ENCODE peak calls at places on chromosomes 7 and 10, in four cellular contexts. S is neural progenitor cell, E is colonic mucosa, L is left ventricle myocardium inferior. B is an unnamed sample.
A peak's percentile ranks its signal among the peaks of the same experiment; 100 is the strongest.

GRCh38 chr7:73623798-73624668 is at the start of gene MLXIPL:
- DNase-seq in S (peak; percentile 97), E (peak; percentile 95), L (peak; percentile 70), B (peak; percentile 87)

GRCh38 chr7:92608380-92609322 is 18.5 kb upstream of the FAM133B start:
- DNase-seq in S (peak; percentile 83), E (peak; percentile 50), L (no peak), B (no peak)

GRCh38 chr7:112422842-112423496 is 27.3 kb upstream of the IFRD1 start:
- DNase-seq in S (peak; percentile 65), E (peak; percentile 58), L (peak; percentile 74), B (peak; percentile 84)

GRCh38 chr7:70700935-70701425 is 431.0 kb upstream of the GALNT17 start:
- DNase-seq in S (peak; percentile 81), E (no peak), L (no peak), B (no peak)

GRCh38 chr7:78794101-78794500 is 659.4 kb downstream of the MAGI2 start:
- DNase-seq in S (peak; percentile 9), E (no peak), L (no peak), B (no peak)

GRCh38 chr7:85851571-85852193 is 664.8 kb upstream of the SEMA3D start:
- DNase-seq in S (peak; percentile 25), E (no peak), L (no peak), B (no peak)

GRCh38 chr10:103905441-103905840 is 12.5 kb downstream of the STN1 start:
- DNase-seq in S (no peak), E (no peak), L (no peak), B (no peak)

GRCh38 chr7:27501001-27501400 is 161.7 kb downstream of the HIBADH start:
- DNase-seq in S (no peak), E (no peak), L (no peak), B (no peak)

GRCh38 chr10:71880425-71881306 is 29.6 kb upstream of the PSAP start:
- DNase-seq in S (no peak), E (no peak), L (peak; percentile 44), B (no peak)

GRCh38 chr7:127976056-127976455 is 55.2 kb downstream of the LRRC4 start:
- DNase-seq in S (peak; percentile 77), E (peak; percentile 26), L (no peak), B (no peak)

GRCh38 chr10:28991738-28992270 is 297.1 kb upstream of the LYZL1 start:
- DNase-seq in S (peak; percentile 66), E (peak; percentile 55), L (peak; percentile 24), B (peak; percentile 6)

GRCh38 chr7:108592633-108593277 is 23.1 kb downstream of the DNAJB9 start:
- DNase-seq in S (peak; percentile 49), E (no peak), L (no peak), B (peak; percentile 26)

GRCh38 chr10:101162677-101163076 is 31.6 kb downstream of the TLX1 start:
- DNase-seq in S (no peak), E (no peak), L (no peak), B (no peak)

GRCh38 chr7:92325173-92325572 is 79.4 kb downstream of the ANKIB1 start:
- DNase-seq in S (no peak), E (no peak), L (no peak), B (no peak)

GRCh38 chr7:22718200-22718711 is 8.7 kb upstream of the IL6 start:
- DNase-seq in S (peak; percentile 46), E (no peak), L (no peak), B (no peak)
- H3K4me1 ChIP-seq in S (peaks cover 20% of the 10 kb centered on the region), E (no peaks in the 10 kb centered on the region), L (peaks cover 31% of the 10 kb centered on the region), B (no peaks in the 10 kb centered on the region)

GRCh38 chr7:2639151-2639993 is 7.6 kb downstream of the TTYH3 start:
- DNase-seq in S (no peak), E (no peak), L (no peak), B (no peak)
- H3K4me1 ChIP-seq in S (peaks cover 7% of the 10 kb centered on the region), E (no peaks in the 10 kb centered on the region), L (peaks cover 94% of the 10 kb centered on the region), B (peaks cover 21% of the 10 kb centered on the region)

GRCh38 chr7:36261019-36261754 is 108.1 kb downstream of the EEPD1 start:
- DNase-seq in S (no peak), E (no peak), L (no peak), B (peak; percentile 72)
- H3K4me1 ChIP-seq in S (peaks cover 25% of the 10 kb centered on the region), E (peaks cover 30% of the 10 kb centered on the region), L (peaks cover 56% of the 10 kb centered on the region), B (peaks cover 41% of the 10 kb centered on the region)

GRCh38 chr7:23419845-23420244 is 50.4 kb downstream of the IGF2BP3 start:
- DNase-seq in S (no peak), E (no peak), L (no peak), B (no peak)

GRCh38 chr7:23418046-23418445 is 52.2 kb downstream of the IGF2BP3 start:
- DNase-seq in S (no peak), E (no peak), L (no peak), B (no peak)

GRCh38 chr7:23410446-23411183 is 59.7 kb downstream of the IGF2BP3 start:
- DNase-seq in S (no peak), E (no peak), L (no peak), B (no peak)

GRCh38 chr7:23419160-23419559 is 51.1 kb downstream of the IGF2BP3 start:
- DNase-seq in S (no peak), E (no peak), L (no peak), B (no peak)

GRCh38 chr7:23415198-23415597 is 55.1 kb downstream of the IGF2BP3 start:
- DNase-seq in S (no peak), E (no peak), L (no peak), B (no peak)
- H3K4me1 ChIP-seq in S (peaks cover 14% of the 10 kb centered on the region), E (no peaks in the 10 kb centered on the region), L (no peaks in the 10 kb centered on the region), B (no peaks in the 10 kb centered on the region)

DNA sequence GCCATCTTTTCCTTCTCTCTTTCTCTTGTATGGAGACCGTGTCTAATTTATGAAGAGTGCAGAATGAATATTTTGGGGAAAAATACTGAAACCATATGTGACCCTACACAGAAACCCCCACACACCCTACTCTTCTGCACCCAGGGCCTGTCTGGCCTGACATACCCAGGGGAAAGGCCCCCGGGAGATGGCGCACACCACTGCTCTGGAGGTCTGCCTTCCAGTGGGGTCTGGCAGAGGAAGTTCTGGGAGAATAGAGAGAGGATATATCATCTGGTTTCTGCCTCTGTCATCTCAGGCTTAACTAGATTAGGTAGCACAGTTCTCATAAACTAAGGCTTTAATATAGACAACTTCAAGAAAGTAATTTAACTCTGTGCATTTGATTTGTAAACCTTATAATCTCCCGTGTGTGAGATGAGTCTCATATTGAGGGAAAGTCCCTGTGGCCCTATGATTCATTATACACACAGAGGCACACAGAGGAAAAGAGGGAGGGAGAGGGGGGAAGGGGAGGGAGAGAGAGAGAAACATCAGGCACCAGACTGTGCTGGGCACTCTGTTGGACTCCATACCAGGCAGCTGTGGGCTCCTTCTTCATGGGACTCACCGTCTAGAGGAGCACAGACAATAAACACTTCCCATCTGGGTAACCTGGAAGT is 123.3 kb downstream of the AOAH start:
- DNase-seq in S (no peak), E (no peak), L (no peak), B (no peak)
- H3K4me1 ChIP-seq in S (peaks cover 7% of the 10 kb centered on the region), E (no peaks in the 10 kb centered on the region), L (no peaks in the 10 kb centered on the region), B (no peaks in the 10 kb centered on the region)

GRCh38 chr10:119318411-119319160 is 111.2 kb downstream of the GRK5 start:
- DNase-seq in S (peak; percentile 38), E (no peak), L (no peak), B (no peak)
- H3K4me1 ChIP-seq in S (peaks cover 53% of the 10 kb centered on the region), E (peaks cover 6% of the 10 kb centered on the region), L (peaks cover 97% of the 10 kb centered on the region), B (no peaks in the 10 kb centered on the region)

GRCh38 chr7:515628-516027 is 4.0 kb downstream of the PDGFA start:
- DNase-seq in S (peak; percentile 54), E (no peak), L (no peak), B (no peak)
- H3K4me1 ChIP-seq in S (peaks cover 33% of the 10 kb centered on the region), E (peaks cover 18% of the 10 kb centered on the region), L (peaks cover 71% of the 10 kb centered on the region), B (peaks cover 30% of the 10 kb centered on the region)

GRCh38 chr7:23529262-23529859 is 2.4 kb downstream of the TRA2A start:
- DNase-seq in S (no peak), E (no peak), L (no peak), B (no peak)
- H3K4me1 ChIP-seq in S (peaks cover 27% of the 10 kb centered on the region), E (no peaks in the 10 kb centered on the region), L (peaks cover 72% of the 10 kb centered on the region), B (no peaks in the 10 kb centered on the region)